ENCODE peak calls at places on chromosomes 4 and X, in four cellular contexts. One of them, this sample, is unnamed.

GRCh38 chr4:6562931-6563901 is 11.8 kb upstream of the MAN2B2 start:
- DNase-seq in dorsolateral prefrontal cortex: no peak
- DNase-seq in A549: peak; percentile 43
- DNase-seq in colonic mucosa: peak; percentile 31
- DNase-seq in this sample: no peak

GRCh38 chr4:44046491-44046890 is 402.1 kb downstream of the KCTD8 start:
- DNase-seq in dorsolateral prefrontal cortex: no peak
- DNase-seq in A549: no peak
- DNase-seq in colonic mucosa: no peak
- DNase-seq in this sample: no peak

GRCh38 chr4:110099638-110100037 is 98.8 kb downstream of the ELOVL6 start:
- DNase-seq in dorsolateral prefrontal cortex: no peak
- DNase-seq in A549: no peak
- DNase-seq in colonic mucosa: no peak
- DNase-seq in this sample: no peak

GRCh38 chr4:141180991-141181760 is 39.5 kb upstream of the ZNF330 start:
- DNase-seq in dorsolateral prefrontal cortex: no peak
- DNase-seq in A549: no peak
- DNase-seq in colonic mucosa: no peak
- DNase-seq in this sample: no peak

GRCh38 chr4:14827111-14827510 is 175.2 kb upstream of the CPEB2 start:
- DNase-seq in dorsolateral prefrontal cortex: no peak
- DNase-seq in A549: no peak
- DNase-seq in colonic mucosa: no peak
- DNase-seq in this sample: no peak

GRCh38 chrX:1592863-1593201 is 1.4 kb downstream of the AKAP17A start:
- DNase-seq in dorsolateral prefrontal cortex: no peak
- DNase-seq in A549: no peak
- DNase-seq in colonic mucosa: no peak
- DNase-seq in this sample: no peak

GRCh38 chrX:5791721-5792120 is 436.9 kb downstream of the NLGN4X start:
- DNase-seq in dorsolateral prefrontal cortex: no peak
- DNase-seq in A549: no peak
- DNase-seq in colonic mucosa: no peak
- DNase-seq in this sample: no peak

GRCh38 chr4:156517956-156518355 is 453.6 kb downstream of the PDGFC start:
- DNase-seq in dorsolateral prefrontal cortex: no peak
- DNase-seq in A549: no peak
- DNase-seq in colonic mucosa: no peak
- DNase-seq in this sample: no peak

GRCh38 chr4:16205298-16206164 is 20.7 kb downstream of the TAPT1 start:
- DNase-seq in dorsolateral prefrontal cortex: no peak
- DNase-seq in A549: peak; percentile 14
- DNase-seq in colonic mucosa: no peak
- DNase-seq in this sample: no peak

GRCh38 chr4:152606800-152607577 is 71.1 kb upstream of the FBXW7 start:
- DNase-seq in dorsolateral prefrontal cortex: no peak
- DNase-seq in A549: no peak
- DNase-seq in colonic mucosa: no peak
- DNase-seq in this sample: no peak

GRCh38 chr4:54440394-54441223 is 211.5 kb downstream of the PDGFRA start:
- DNase-seq in dorsolateral prefrontal cortex: no peak
- DNase-seq in A549: peak; percentile 8
- DNase-seq in colonic mucosa: peak; percentile 23
- DNase-seq in this sample: no peak

GRCh38 chrX:130896816-130897508 is 6.0 kb downstream of the ENOX2 start:
- DNase-seq in dorsolateral prefrontal cortex: no peak
- DNase-seq in A549: no peak
- DNase-seq in colonic mucosa: no peak
- DNase-seq in this sample: no peak

GRCh38 chr4:95129036-95129435 is 371.3 kb downstream of the BMPR1B start:
- DNase-seq in dorsolateral prefrontal cortex: no peak
- DNase-seq in A549: no peak
- DNase-seq in colonic mucosa: no peak
- DNase-seq in this sample: no peak

GRCh38 chr4:187393546-187394344 is 601.8 kb upstream of the ZFP42 start:
- DNase-seq in dorsolateral prefrontal cortex: no peak
- DNase-seq in A549: no peak
- DNase-seq in colonic mucosa: no peak
- DNase-seq in this sample: no peak

GRCh38 chrX:124540474-124540873 is 194.1 kb downstream of the SH2D1A start:
- DNase-seq in dorsolateral prefrontal cortex: no peak
- DNase-seq in A549: no peak
- DNase-seq in colonic mucosa: no peak
- DNase-seq in this sample: no peak

GRCh38 chr4:337932-338758 is 531 bp downstream of the ZNF141 start:
- DNase-seq in dorsolateral prefrontal cortex: peak; percentile 63
- DNase-seq in A549: peak; percentile 3
- DNase-seq in colonic mucosa: peak; percentile 37
- DNase-seq in this sample: peak; percentile 77

GRCh38 chr4:20454440-20455037 is 202.8 kb downstream of the SLIT2 start:
- DNase-seq in dorsolateral prefrontal cortex: no peak
- DNase-seq in A549: no peak
- DNase-seq in colonic mucosa: no peak
- DNase-seq in this sample: no peak

GRCh38 chr4:107153228-107153627 is 117.1 kb upstream of the DKK2 start:
- DNase-seq in dorsolateral prefrontal cortex: no peak
- DNase-seq in A549: no peak
- DNase-seq in colonic mucosa: peak; percentile 53
- DNase-seq in this sample: no peak

GRCh38 chr4:143337600-143338287 is 1.1 kb downstream of the GAB1 start:
- DNase-seq in dorsolateral prefrontal cortex: peak; percentile 71
- DNase-seq in A549: no peak
- DNase-seq in colonic mucosa: peak; percentile 88
- DNase-seq in this sample: no peak

GRCh38 chr4:115249808-115250207 is 136.4 kb upstream of the NDST4 start:
- DNase-seq in dorsolateral prefrontal cortex: no peak
- DNase-seq in A549: no peak
- DNase-seq in colonic mucosa: no peak
- DNase-seq in this sample: no peak

GRCh38 chr4:138643827-138644226 is 371.8 kb upstream of the NOCT start:
- DNase-seq in dorsolateral prefrontal cortex: no peak
- DNase-seq in A549: no peak
- DNase-seq in colonic mucosa: no peak
- DNase-seq in this sample: no peak

GRCh38 chr4:73844352-73844751 is 7.9 kb downstream of the CXCL6 start:
- DNase-seq in dorsolateral prefrontal cortex: no peak
- DNase-seq in A549: no peak
- DNase-seq in colonic mucosa: no peak
- DNase-seq in this sample: no peak

GRCh38 chr4:38003102-38003501 is 42.9 kb downstream of the PTTG2 start:
- DNase-seq in dorsolateral prefrontal cortex: no peak
- DNase-seq in A549: no peak
- DNase-seq in colonic mucosa: no peak
- DNase-seq in this sample: no peak

GRCh38 chrX:135498236-135498635 is 22.2 kb upstream of the INTS6L start:
- DNase-seq in dorsolateral prefrontal cortex: no peak
- DNase-seq in A549: no peak
- DNase-seq in colonic mucosa: no peak
- DNase-seq in this sample: no peak

GRCh38 chrX:40116925-40117324 is 19.2 kb upstream of the BCOR start:
- DNase-seq in dorsolateral prefrontal cortex: no peak
- DNase-seq in A549: no peak
- DNase-seq in colonic mucosa: no peak
- DNase-seq in this sample: no peak

GRCh38 chr4:172232966-172233365 is 419.8 kb downstream of the GALNTL6 start:
- DNase-seq in dorsolateral prefrontal cortex: no peak
- DNase-seq in A549: no peak
- DNase-seq in colonic mucosa: no peak
- DNase-seq in this sample: no peak
- TF ChIP-seq CTCF in dorsolateral prefrontal cortex: no peak
- TF ChIP-seq CTCF in A549: no peak
- TF ChIP-seq CTCF in colonic mucosa: no peak
- TF ChIP-seq CTCF in this sample: no peak

DNA sequence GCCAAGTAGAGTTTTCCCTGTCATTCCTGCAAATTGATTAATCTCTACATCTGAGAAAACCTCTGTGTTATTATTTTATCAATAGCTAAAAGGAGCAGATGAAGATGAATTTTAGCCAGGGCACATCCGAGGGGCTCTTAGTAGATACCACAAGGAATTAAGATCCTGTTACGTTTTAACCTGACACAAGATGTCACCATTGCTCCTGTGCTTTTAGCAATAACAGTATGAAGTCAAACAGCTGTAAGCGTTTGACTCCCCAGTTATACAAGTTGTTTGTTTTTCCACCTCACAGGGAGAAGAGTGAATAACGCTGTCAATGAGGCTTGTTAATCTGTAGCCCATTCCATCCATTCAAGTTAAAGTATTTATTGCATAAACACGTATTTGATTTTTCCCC is 76.0 kb upstream of the AP1S2 start:
- DNase-seq in dorsolateral prefrontal cortex: no peak
- DNase-seq in A549: peak; percentile 6
- DNase-seq in colonic mucosa: no peak
- DNase-seq in this sample: no peak
- TF ChIP-seq CTCF in dorsolateral prefrontal cortex: no peak
- TF ChIP-seq CTCF in A549: peak; percentile 54
- TF ChIP-seq CTCF in colonic mucosa: no peak
- TF ChIP-seq CTCF in this sample: peak; percentile 61

DNA sequence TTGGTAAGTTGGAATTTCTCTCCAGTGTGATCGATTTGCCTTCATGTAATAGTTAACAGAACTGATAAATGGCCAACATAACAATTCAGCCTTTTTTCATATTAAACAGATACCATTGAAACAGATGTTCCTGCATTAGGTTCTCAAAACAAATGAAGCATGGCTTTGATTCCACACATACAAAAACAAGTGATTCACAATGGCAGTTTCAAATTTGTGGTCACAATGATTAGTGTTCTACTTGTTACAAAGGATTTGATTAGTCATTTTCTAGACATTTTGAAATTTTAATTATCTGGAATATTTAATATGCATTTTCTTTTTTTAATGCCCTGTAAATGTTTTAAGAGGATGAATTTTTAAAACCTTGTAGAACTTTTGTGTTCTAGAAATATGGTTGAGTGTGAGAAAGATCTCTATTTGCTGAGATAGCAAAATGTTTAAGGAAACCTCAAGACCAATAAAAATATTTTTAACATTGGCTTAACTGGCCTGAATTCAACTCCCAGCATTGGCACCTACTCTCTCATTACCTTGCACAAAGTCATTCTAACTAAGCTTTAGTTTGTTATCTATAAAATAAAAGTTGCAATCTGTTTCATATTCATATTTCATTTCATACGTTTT is 18.9 kb upstream of the GLRA3 start:
- DNase-seq in dorsolateral prefrontal cortex: no peak
- DNase-seq in A549: no peak
- DNase-seq in colonic mucosa: no peak
- DNase-seq in this sample: no peak
- TF ChIP-seq CTCF in dorsolateral prefrontal cortex: no peak
- TF ChIP-seq CTCF in A549: no peak
- TF ChIP-seq CTCF in colonic mucosa: no peak
- TF ChIP-seq CTCF in this sample: no peak

GRCh38 chr4:121070274-121070673 is 2.1 kb downstream of the NDNF start:
- DNase-seq in dorsolateral prefrontal cortex: no peak
- DNase-seq in A549: no peak
- DNase-seq in colonic mucosa: peak; percentile 32
- DNase-seq in this sample: no peak

GRCh38 chr4:121069419-121069818 is 2.9 kb downstream of the NDNF start:
- DNase-seq in dorsolateral prefrontal cortex: no peak
- DNase-seq in A549: no peak
- DNase-seq in colonic mucosa: no peak
- DNase-seq in this sample: no peak

GRCh38 chr4:121072080-121072835 is at the start of gene NDNF:
- DNase-seq in dorsolateral prefrontal cortex: peak; percentile 27
- DNase-seq in A549: no peak
- DNase-seq in colonic mucosa: peak; percentile 85
- DNase-seq in this sample: peak; percentile 76

GRCh38 chr4:121071640-121072037 is 696 bp downstream of the NDNF start:
- DNase-seq in dorsolateral prefrontal cortex: no peak
- DNase-seq in A549: no peak
- DNase-seq in colonic mucosa: no peak
- DNase-seq in this sample: no peak

DNA sequence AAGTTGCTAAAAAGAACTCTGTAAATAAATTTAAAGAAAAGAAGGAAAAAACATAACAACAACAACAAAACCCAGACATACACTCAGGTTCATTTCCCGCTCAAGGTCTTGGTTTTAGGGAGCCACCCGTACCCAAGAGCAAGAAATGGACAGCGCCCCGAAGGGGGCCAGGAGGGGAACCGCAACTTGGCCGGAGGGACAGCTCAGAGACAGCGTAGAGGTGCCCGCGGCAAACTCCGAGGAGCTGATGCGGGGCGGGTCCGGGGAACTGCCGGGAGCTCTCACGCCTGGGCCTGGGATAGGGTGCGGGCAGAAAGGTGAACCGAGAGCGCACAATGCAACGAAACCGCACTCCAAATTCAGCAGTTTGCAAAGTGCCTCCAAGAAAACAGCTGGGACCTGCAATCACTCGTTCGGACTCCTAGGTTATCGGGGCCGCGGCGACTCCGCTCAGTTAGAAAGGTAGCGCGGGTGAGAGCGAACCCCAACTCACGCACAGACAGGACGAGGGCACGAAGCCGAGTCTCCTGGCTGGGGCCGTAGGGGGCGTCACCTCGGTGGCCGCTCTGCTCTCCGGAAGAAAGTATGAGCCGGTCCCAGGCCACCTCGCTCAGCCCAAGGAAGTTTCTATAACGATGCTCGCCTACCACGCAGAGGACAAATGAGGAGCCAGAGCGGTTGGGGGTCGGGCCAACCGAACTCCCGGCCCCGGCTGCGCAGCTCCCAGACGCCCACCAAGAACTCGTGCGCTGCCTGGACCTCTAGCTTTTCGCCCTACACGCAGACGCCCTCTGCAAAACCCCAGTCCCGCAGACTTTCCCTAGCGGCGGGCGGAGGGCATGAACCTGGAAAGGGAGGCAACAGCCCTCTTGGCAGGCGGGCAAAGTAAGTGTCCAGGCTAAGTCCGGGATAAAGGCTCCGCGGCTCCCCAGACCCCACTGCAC is 1.4 kb downstream of the NDNF start:
- DNase-seq in dorsolateral prefrontal cortex: no peak
- DNase-seq in A549: peak; percentile 25
- DNase-seq in colonic mucosa: peak; percentile 73
- DNase-seq in this sample: peak; percentile 79
- TF ChIP-seq CTCF in dorsolateral prefrontal cortex: no peak
- TF ChIP-seq CTCF in A549: no peak
- TF ChIP-seq CTCF in colonic mucosa: peak; percentile 46
- TF ChIP-seq CTCF in this sample: peak; percentile 67

GRCh38 chr4:121876976-121877773 is 6.9 kb upstream of the BBS7 start:
- DNase-seq in dorsolateral prefrontal cortex: no peak
- DNase-seq in A549: no peak
- DNase-seq in colonic mucosa: no peak
- DNase-seq in this sample: no peak
- TF ChIP-seq CTCF in dorsolateral prefrontal cortex: no peak
- TF ChIP-seq CTCF in A549: no peak
- TF ChIP-seq CTCF in colonic mucosa: no peak
- TF ChIP-seq CTCF in this sample: no peak

GRCh38 chrX:104370089-104370488 is 115.4 kb upstream of the ESX1 start:
- DNase-seq in dorsolateral prefrontal cortex: no peak
- DNase-seq in A549: peak; percentile 5
- DNase-seq in colonic mucosa: peak; percentile 21
- DNase-seq in this sample: no peak
- TF ChIP-seq CTCF in dorsolateral prefrontal cortex: peak; percentile 19
- TF ChIP-seq CTCF in A549: no peak
- TF ChIP-seq CTCF in colonic mucosa: no peak
- TF ChIP-seq CTCF in this sample: peak; percentile 39